ENCODE peak calls at places on chromosomes 4 and X, in seven cellular contexts. O, J, G, X, W, Q and B are unnamed samples.

GRCh38 chrX:13662537-13662841 is 9.5 kb downstream of the TCEANC start:
- DNase-seq in O (no peak), J (no peak), G (peak), X (no peak), W (no peak), Q (no peak), B (no peak)

GRCh38 chr4:80035336-80035735 is 37.7 kb downstream of the ANTXR2 start:
- DNase-seq in O (no peak), J (no peak), G (no peak), X (no peak), W (no peak), Q (no peak), B (no peak)

GRCh38 chr4:113781439-113782040 is 20.0 kb upstream of the CAMK2D start:
- DNase-seq in O (no peak), J (no peak), G (no peak), X (peak), W (peak), Q (peak), B (peak)

GRCh38 chrX:20653070-20653469 is 386.4 kb upstream of the RPS6KA3 start:
- DNase-seq in O (no peak), J (no peak), G (no peak), X (no peak), W (no peak), Q (no peak), B (no peak)

GRCh38 chr4:2408401-2408958 is 10.0 kb downstream of the ZFYVE28 start:
- DNase-seq in O (no peak), J (no peak), G (no peak), X (no peak), W (no peak), Q (no peak), B (peak)

GRCh38 chr4:72846280-72847111 is 223.0 kb downstream of the COX18 start:
- DNase-seq in O (no peak), J (no peak), G (no peak), X (no peak), W (no peak), Q (no peak), B (peak)

GRCh38 chrX:48958635-48959094 is 1.3 kb upstream of the OTUD5 start:
- DNase-seq in O (peak), J (no peak), G (no peak), X (peak), W (peak), Q (peak), B (peak)

GRCh38 chr4:3827616-3828492 is 61.7 kb downstream of the ADRA2C start:
- DNase-seq in O (no peak), J (no peak), G (peak), X (peak), W (no peak), Q (peak), B (no peak)

GRCh38 chrX:150348365-150348764 is 14.8 kb upstream of the MAMLD1 start:
- DNase-seq in O (no peak), J (no peak), G (no peak), X (no peak), W (no peak), Q (no peak), B (no peak)

GRCh38 chrX:38803609-38804480 is 2.6 kb downstream of the MID1IP1 start:
- DNase-seq in O (peak), J (peak), G (peak), X (peak), W (peak), Q (peak), B (no peak)

GRCh38 chr4:114401483-114401882 is 197.1 kb upstream of the UGT8 start:
- DNase-seq in O (no peak), J (no peak), G (no peak), X (no peak), W (no peak), Q (no peak), B (no peak)